ENCODE peak calls at places on chromosomes 7 and 10, in nine cellular contexts. One of them, this sample, is unnamed.

GRCh38 chr7:16078076-16078952 is 343.0 kb downstream of the CRPPA start:
- DNase-seq in neural crest cell: peak
- DNase-seq in AG10803: peak
- DNase-seq in AG04449: no peak
- DNase-seq in uterus: no peak
- DNase-seq in AG09309: peak
- DNase-seq in PC-9: peak
- DNase-seq in mammary epithelial cell: peak
- DNase-seq in AG04450: peak
- DNase-seq in this sample: no peak

GRCh38 chr7:81869670-81870069 is 99.8 kb upstream of the HGF start:
- DNase-seq in neural crest cell: no peak
- DNase-seq in AG10803: peak
- DNase-seq in AG04449: no peak
- DNase-seq in uterus: no peak
- DNase-seq in AG09309: no peak
- DNase-seq in PC-9: no peak
- DNase-seq in mammary epithelial cell: no peak
- DNase-seq in AG04450: no peak
- DNase-seq in this sample: no peak

GRCh38 chr7:125059861-125060456 is 130.3 kb upstream of the POT1 start:
- DNase-seq in neural crest cell: no peak
- DNase-seq in AG10803: peak
- DNase-seq in AG04449: no peak
- DNase-seq in uterus: no peak
- DNase-seq in AG09309: no peak
- DNase-seq in PC-9: no peak
- DNase-seq in mammary epithelial cell: no peak
- DNase-seq in AG04450: no peak
- DNase-seq in this sample: no peak

GRCh38 chr7:27345964-27346363 is 103.4 kb downstream of the EVX1 start:
- DNase-seq in neural crest cell: no peak
- DNase-seq in AG10803: no peak
- DNase-seq in AG04449: no peak
- DNase-seq in uterus: no peak
- DNase-seq in AG09309: no peak
- DNase-seq in PC-9: no peak
- DNase-seq in mammary epithelial cell: no peak
- DNase-seq in AG04450: no peak
- DNase-seq in this sample: no peak

GRCh38 chr7:461453-462172 is 58.0 kb downstream of the PDGFA start:
- DNase-seq in neural crest cell: no peak
- DNase-seq in AG10803: peak
- DNase-seq in AG04449: no peak
- DNase-seq in uterus: no peak
- DNase-seq in AG09309: no peak
- DNase-seq in PC-9: no peak
- DNase-seq in mammary epithelial cell: no peak
- DNase-seq in AG04450: no peak
- DNase-seq in this sample: peak

GRCh38 chr7:112360681-112361080 is 89.6 kb upstream of the IFRD1 start:
- DNase-seq in neural crest cell: no peak
- DNase-seq in AG10803: peak
- DNase-seq in AG04449: no peak
- DNase-seq in uterus: no peak
- DNase-seq in AG09309: no peak
- DNase-seq in PC-9: no peak
- DNase-seq in mammary epithelial cell: no peak
- DNase-seq in AG04450: no peak
- DNase-seq in this sample: no peak

GRCh38 chr7:117889611-117890010 is 16.4 kb upstream of the CTTNBP2 start:
- DNase-seq in neural crest cell: no peak
- DNase-seq in AG10803: no peak
- DNase-seq in AG04449: no peak
- DNase-seq in uterus: no peak
- DNase-seq in AG09309: no peak
- DNase-seq in PC-9: no peak
- DNase-seq in mammary epithelial cell: no peak
- DNase-seq in AG04450: no peak
- DNase-seq in this sample: no peak

GRCh38 chr7:50362712-50363282 is 58.3 kb downstream of the IKZF1 start:
- DNase-seq in neural crest cell: no peak
- DNase-seq in AG10803: no peak
- DNase-seq in AG04449: no peak
- DNase-seq in uterus: no peak
- DNase-seq in AG09309: no peak
- DNase-seq in PC-9: no peak
- DNase-seq in mammary epithelial cell: no peak
- DNase-seq in AG04450: no peak
- DNase-seq in this sample: no peak

GRCh38 chr7:105024734-105025133 is 10.7 kb downstream of the KMT2E start:
- DNase-seq in neural crest cell: no peak
- DNase-seq in AG10803: peak
- DNase-seq in AG04449: no peak
- DNase-seq in uterus: no peak
- DNase-seq in AG09309: no peak
- DNase-seq in PC-9: no peak
- DNase-seq in mammary epithelial cell: no peak
- DNase-seq in AG04450: peak
- DNase-seq in this sample: no peak

GRCh38 chr10:50384839-50385238 is 133.5 kb upstream of the ASAH2 start:
- DNase-seq in neural crest cell: no peak
- DNase-seq in AG10803: no peak
- DNase-seq in AG04449: no peak
- DNase-seq in uterus: no peak
- DNase-seq in AG09309: no peak
- DNase-seq in PC-9: no peak
- DNase-seq in mammary epithelial cell: no peak
- DNase-seq in AG04450: no peak
- DNase-seq in this sample: no peak

GRCh38 chr10:33783078-33783477 is 448.6 kb upstream of the NRP1 start:
- DNase-seq in neural crest cell: no peak
- DNase-seq in AG10803: no peak
- DNase-seq in AG04449: no peak
- DNase-seq in uterus: no peak
- DNase-seq in AG09309: no peak
- DNase-seq in PC-9: no peak
- DNase-seq in mammary epithelial cell: no peak
- DNase-seq in AG04450: no peak
- DNase-seq in this sample: no peak

GRCh38 chr7:50448823-50449222 is 1.3 kb downstream of the FIGNL1 start:
- DNase-seq in neural crest cell: no peak
- DNase-seq in AG10803: no peak
- DNase-seq in AG04449: no peak
- DNase-seq in uterus: no peak
- DNase-seq in AG09309: no peak
- DNase-seq in PC-9: no peak
- DNase-seq in mammary epithelial cell: no peak
- DNase-seq in AG04450: no peak
- DNase-seq in this sample: no peak

GRCh38 chr10:91162050-91162494 is 58.4 kb upstream of the PCGF5 start:
- DNase-seq in neural crest cell: no peak
- DNase-seq in AG10803: peak
- DNase-seq in AG04449: no peak
- DNase-seq in uterus: no peak
- DNase-seq in AG09309: no peak
- DNase-seq in PC-9: peak
- DNase-seq in mammary epithelial cell: no peak
- DNase-seq in AG04450: no peak
- DNase-seq in this sample: no peak

GRCh38 chr7:13151982-13152381 is 464.5 kb downstream of the ARL4A start:
- DNase-seq in neural crest cell: no peak
- DNase-seq in AG10803: no peak
- DNase-seq in AG04449: no peak
- DNase-seq in uterus: no peak
- DNase-seq in AG09309: no peak
- DNase-seq in PC-9: no peak
- DNase-seq in mammary epithelial cell: no peak
- DNase-seq in AG04450: no peak
- DNase-seq in this sample: no peak

GRCh38 chr7:136953386-136953785 is 84.9 kb downstream of the CHRM2 start:
- DNase-seq in neural crest cell: no peak
- DNase-seq in AG10803: peak
- DNase-seq in AG04449: peak
- DNase-seq in uterus: no peak
- DNase-seq in AG09309: peak
- DNase-seq in PC-9: no peak
- DNase-seq in mammary epithelial cell: no peak
- DNase-seq in AG04450: peak
- DNase-seq in this sample: no peak

GRCh38 chr7:26167293-26167934 is 15.4 kb downstream of the NFE2L3 start:
- DNase-seq in neural crest cell: no peak
- DNase-seq in AG10803: no peak
- DNase-seq in AG04449: no peak
- DNase-seq in uterus: no peak
- DNase-seq in AG09309: no peak
- DNase-seq in PC-9: no peak
- DNase-seq in mammary epithelial cell: no peak
- DNase-seq in AG04450: no peak
- DNase-seq in this sample: no peak

GRCh38 chr10:103659674-103660363 is 166.3 kb downstream of the NEURL1 start:
- DNase-seq in neural crest cell: no peak
- DNase-seq in AG10803: peak
- DNase-seq in AG04449: peak
- DNase-seq in uterus: peak
- DNase-seq in AG09309: peak
- DNase-seq in PC-9: peak
- DNase-seq in mammary epithelial cell: peak
- DNase-seq in AG04450: peak
- DNase-seq in this sample: no peak

GRCh38 chr10:70228503-70228902 is 4.7 kb downstream of the PPA1 start:
- DNase-seq in neural crest cell: no peak
- DNase-seq in AG10803: no peak
- DNase-seq in AG04449: no peak
- DNase-seq in uterus: no peak
- DNase-seq in AG09309: no peak
- DNase-seq in PC-9: no peak
- DNase-seq in mammary epithelial cell: no peak
- DNase-seq in AG04450: no peak
- DNase-seq in this sample: no peak

GRCh38 chr7:27167170-27167505 is 1.8 kb upstream of the HOXA9 start:
- DNase-seq in neural crest cell: no peak
- DNase-seq in AG10803: peak
- DNase-seq in AG04449: no peak
- DNase-seq in uterus: peak
- DNase-seq in AG09309: no peak
- DNase-seq in PC-9: no peak
- DNase-seq in mammary epithelial cell: no peak
- DNase-seq in AG04450: no peak
- DNase-seq in this sample: no peak

DNA sequence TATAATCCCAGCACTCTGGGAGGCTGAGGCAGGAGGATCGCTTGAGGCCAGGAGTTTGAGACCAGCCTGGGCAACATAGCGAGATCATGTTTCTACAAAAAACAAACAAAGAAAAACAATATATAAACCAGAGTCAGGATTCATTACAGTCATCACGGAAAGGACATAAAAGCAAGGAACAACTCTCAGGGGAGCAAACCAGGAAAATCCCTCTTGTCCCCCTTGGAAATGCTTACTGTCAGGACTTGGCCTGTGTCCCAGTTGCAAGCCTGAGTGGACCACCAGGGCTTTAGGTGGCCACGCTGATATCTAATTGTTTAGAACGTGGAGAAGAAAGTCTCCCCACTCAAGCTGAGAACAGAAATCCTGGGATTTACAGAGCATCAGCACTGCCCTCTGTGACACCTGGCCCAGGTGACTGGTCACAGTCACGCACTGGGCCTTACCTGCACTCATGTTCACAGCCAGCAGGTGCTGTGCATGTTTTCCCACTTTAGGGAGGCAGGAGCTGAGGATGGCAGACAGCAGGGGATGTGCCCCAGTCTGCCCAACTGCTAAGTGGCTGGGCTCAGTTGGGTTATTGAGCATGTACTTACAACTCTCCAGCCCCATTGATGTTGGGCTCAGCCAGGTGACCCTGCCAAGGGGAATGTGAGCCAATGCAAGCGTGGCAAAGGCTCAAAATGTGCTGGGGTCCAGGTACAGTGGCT is 60.9 kb downstream of the TMEM130 start:
- DNase-seq in neural crest cell: no peak
- DNase-seq in AG10803: no peak
- DNase-seq in AG04449: no peak
- DNase-seq in uterus: no peak
- DNase-seq in AG09309: no peak
- DNase-seq in PC-9: no peak
- DNase-seq in mammary epithelial cell: no peak
- DNase-seq in AG04450: no peak
- DNase-seq in this sample: no peak
- TF ChIP-seq CTCF in neural crest cell: no peak
- TF ChIP-seq CTCF in AG10803: no peak
- TF ChIP-seq CTCF in AG04449: no peak
- TF ChIP-seq CTCF in uterus: no peak
- TF ChIP-seq CTCF in AG09309: no peak
- TF ChIP-seq CTCF in PC-9: no peak
- TF ChIP-seq CTCF in mammary epithelial cell: no peak
- TF ChIP-seq CTCF in AG04450: no peak
- TF ChIP-seq CTCF in this sample: no peak

GRCh38 chr10:86261933-86262665 is 104.5 kb downstream of the GRID1 start:
- DNase-seq in neural crest cell: no peak
- DNase-seq in AG10803: no peak
- DNase-seq in AG04449: no peak
- DNase-seq in uterus: no peak
- DNase-seq in AG09309: no peak
- DNase-seq in PC-9: peak
- DNase-seq in mammary epithelial cell: no peak
- DNase-seq in AG04450: no peak
- DNase-seq in this sample: no peak
- TF ChIP-seq CTCF in neural crest cell: peak
- TF ChIP-seq CTCF in AG10803: no peak
- TF ChIP-seq CTCF in AG04449: no peak
- TF ChIP-seq CTCF in uterus: no peak
- TF ChIP-seq CTCF in AG09309: no peak
- TF ChIP-seq CTCF in PC-9: peak
- TF ChIP-seq CTCF in mammary epithelial cell: no peak
- TF ChIP-seq CTCF in AG04450: no peak
- TF ChIP-seq CTCF in this sample: no peak

DNA sequence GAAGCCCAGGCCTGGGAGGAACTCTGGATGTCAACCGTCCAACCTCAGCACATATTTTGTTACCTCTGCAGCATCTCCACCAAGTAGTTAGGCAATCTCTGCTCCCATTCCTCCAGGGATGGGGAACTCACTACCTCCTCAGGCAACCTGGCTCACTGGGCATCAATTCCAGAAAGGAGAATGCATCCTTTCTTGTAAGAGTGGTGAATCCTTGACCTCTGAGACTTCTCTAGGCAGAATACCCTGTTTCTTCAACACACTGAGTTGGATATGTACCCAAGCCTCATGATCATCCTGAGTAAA is 136.7 kb upstream of the ZMIZ1 start:
- DNase-seq in neural crest cell: no peak
- DNase-seq in AG10803: no peak
- DNase-seq in AG04449: no peak
- DNase-seq in uterus: no peak
- DNase-seq in AG09309: no peak
- DNase-seq in PC-9: no peak
- DNase-seq in mammary epithelial cell: no peak
- DNase-seq in AG04450: no peak
- DNase-seq in this sample: no peak
- TF ChIP-seq CTCF in neural crest cell: no peak
- TF ChIP-seq CTCF in AG10803: no peak
- TF ChIP-seq CTCF in AG04449: no peak
- TF ChIP-seq CTCF in uterus: no peak
- TF ChIP-seq CTCF in AG09309: no peak
- TF ChIP-seq CTCF in PC-9: no peak
- TF ChIP-seq CTCF in mammary epithelial cell: no peak
- TF ChIP-seq CTCF in AG04450: no peak
- TF ChIP-seq CTCF in this sample: no peak

GRCh38 chr10:125562737-125563136 is 120.2 kb downstream of the TEX36 start:
- DNase-seq in neural crest cell: no peak
- DNase-seq in AG10803: no peak
- DNase-seq in AG04449: no peak
- DNase-seq in uterus: no peak
- DNase-seq in AG09309: no peak
- DNase-seq in PC-9: no peak
- DNase-seq in mammary epithelial cell: no peak
- DNase-seq in AG04450: no peak
- DNase-seq in this sample: no peak
- TF ChIP-seq CTCF in neural crest cell: no peak
- TF ChIP-seq CTCF in AG10803: no peak
- TF ChIP-seq CTCF in AG04449: no peak
- TF ChIP-seq CTCF in uterus: no peak
- TF ChIP-seq CTCF in AG09309: no peak
- TF ChIP-seq CTCF in PC-9: no peak
- TF ChIP-seq CTCF in mammary epithelial cell: no peak
- TF ChIP-seq CTCF in AG04450: no peak
- TF ChIP-seq CTCF in this sample: no peak